ENCODE peak calls at places on chromosomes 7 and 10, in nine cellular contexts. I is thyroid gland, L is left ventricle myocardium inferior, R is heart right ventricle, J is HL-60, D is cardiac muscle cell, G is SK-N-SH, F is tibial artery, Q is RWPE1. B is an unnamed sample.
A peak's percentile ranks its signal among the peaks of the same experiment; 100 is the strongest.

GRCh38 chr10:102665904-102666509 is 21.7 kb downstream of the TRIM8 start:
- DNase-seq in Q (no peak), R (no peak), I (no peak), F (no peak), J (no peak), G (no peak), D (no peak), L (no peak), B (no peak)

GRCh38 chr7:132511387-132511786 is 64.9 kb downstream of the PLXNA4 start:
- DNase-seq in G (no peak), L (no peak), F (no peak), R (no peak), I (no peak), D (no peak), J (no peak), Q (no peak), B (no peak)

GRCh38 chr10:49837685-49838084 is 75.6 kb upstream of the OGDHL start:
- DNase-seq in R (no peak), G (no peak), I (no peak), L (no peak), D (no peak), J (no peak), F (no peak), Q (no peak), B (no peak)

GRCh38 chr7:80876894-80877414 is 41.9 kb downstream of the SEMA3C start:
- DNase-seq in J (no peak), F (no peak), R (no peak), L (no peak), D (peak; percentile 20), Q (peak; percentile 14), G (peak; percentile 34), I (no peak), B (no peak)

GRCh38 chr10:63128443-63128842 is 4.7 kb upstream of the NRBF2 start:
- DNase-seq in G (no peak), F (no peak), Q (no peak), D (no peak), L (no peak), R (no peak), I (no peak), J (no peak), B (no peak)

GRCh38 chr7:42274052-42274451 is 37.0 kb upstream of the GLI3 start:
- DNase-seq in J (no peak), Q (peak; percentile 62), L (no peak), D (peak; percentile 79), I (no peak), F (no peak), G (no peak), R (no peak), B (no peak)

GRCh38 chr10:132007681-132008080 is 26.0 kb upstream of the BNIP3 start:
- DNase-seq in R (no peak), F (no peak), I (peak; percentile 33), Q (no peak), L (no peak), D (no peak), J (no peak), G (no peak), B (no peak)

GRCh38 chr10:54909165-54909564 is 108.1 kb upstream of the PCDH15 start:
- DNase-seq in R (no peak), G (no peak), J (no peak), D (no peak), F (no peak), Q (no peak), L (no peak), I (no peak), B (no peak)

GRCh38 chr7:55183897-55184296 is 165.1 kb downstream of the EGFR start:
- DNase-seq in R (no peak), F (no peak), Q (no peak), G (no peak), D (no peak), I (no peak), L (no peak), J (no peak), B (no peak)

GRCh38 chr10:23656735-23657134 is 217.9 kb downstream of the OTUD1 start:
- DNase-seq in Q (peak; percentile 5), I (no peak), D (no peak), F (no peak), J (peak; percentile 4), R (no peak), G (no peak), L (no peak), B (peak; percentile 21)

GRCh38 chr10:10911471-10911921 is 106.2 kb upstream of the CELF2 start:
- DNase-seq in J (no peak), R (peak; percentile 64), I (peak; percentile 84), Q (peak; percentile 87), D (peak; percentile 94), F (peak; percentile 84), G (no peak), L (peak; percentile 60), B (peak; percentile 61)

GRCh38 chr7:50730459-50731400 is 52.0 kb downstream of the GRB10 start:
- DNase-seq in R (no peak), F (no peak), I (no peak), Q (no peak), J (no peak), L (no peak), D (no peak), G (no peak), B (no peak)

GRCh38 chr10:106714734-106715368 is 449.7 kb downstream of the SORCS1 start:
- DNase-seq in J (no peak), F (no peak), I (no peak), Q (no peak), G (peak; percentile 60), L (no peak), R (no peak), D (no peak), B (no peak)

GRCh38 chr10:106712988-106713387 is 451.5 kb downstream of the SORCS1 start:
- DNase-seq in Q (no peak), L (no peak), J (no peak), F (no peak), D (no peak), R (no peak), G (no peak), I (no peak), B (no peak)

GRCh38 chr10:106716375-106716774 is 448.1 kb downstream of the SORCS1 start:
- DNase-seq in I (no peak), J (no peak), Q (no peak), L (no peak), F (no peak), D (no peak), R (no peak), G (no peak), B (no peak)

GRCh38 chr10:106711313-106711906 is 453.1 kb downstream of the SORCS1 start:
- DNase-seq in Q (peak; percentile 39), R (peak; percentile 20), D (peak; percentile 31), J (peak; percentile 45), G (peak; percentile 46), I (peak; percentile 61), F (no peak), L (peak; percentile 32), B (peak; percentile 89)

GRCh38 chr10:106713846-106714245 is 450.7 kb downstream of the SORCS1 start:
- DNase-seq in J (no peak), F (no peak), R (no peak), G (no peak), Q (no peak), D (no peak), I (peak; percentile 64), L (no peak), B (no peak)
- H3K27ac ChIP-seq in J (no peak overlapping the region), F (no peak overlapping the region), R (no peak overlapping the region), G (peak overlapping the region; percentile 99), Q (no peak overlapping the region), D (no peak overlapping the region), I (no peak overlapping the region), L (no peak overlapping the region), B (no peak overlapping the region)

GRCh38 chr10:73862011-73862410 is 12.3 kb downstream of the CAMK2G start:
- DNase-seq in L (no peak), R (no peak), J (peak; percentile 84), Q (no peak), G (no peak), D (no peak), I (no peak), F (no peak), B (no peak)
- TF ChIP-seq CTCF in L (no peak), R (no peak), J (no peak), Q (no peak), G (no peak), D (no peak), I (no peak), F (peak; percentile 22), B (no peak)

GRCh38 chr7:141563956-141564623 is 12.9 kb downstream of the AGK start:
- DNase-seq in Q (no peak), F (no peak), I (no peak), D (no peak), L (no peak), R (no peak), G (no peak), J (peak; percentile 34), B (no peak)

GRCh38 chr7:141562972-141563371 is 11.8 kb downstream of the AGK start:
- DNase-seq in F (no peak), J (no peak), G (no peak), R (no peak), I (no peak), D (no peak), L (no peak), Q (no peak), B (no peak)

GRCh38 chr7:141558544-141559183 is 7.5 kb downstream of the AGK start:
- DNase-seq in R (no peak), F (no peak), J (no peak), D (peak; percentile 26), I (no peak), L (no peak), G (no peak), Q (no peak), B (no peak)

GRCh38 chr7:141562036-141562435 is 10.8 kb downstream of the AGK start:
- DNase-seq in R (no peak), F (no peak), G (no peak), L (no peak), I (no peak), Q (no peak), J (no peak), D (no peak), B (no peak)

GRCh38 chr7:141562543-141562942 is 11.3 kb downstream of the AGK start:
- DNase-seq in D (no peak), F (no peak), G (no peak), J (no peak), I (no peak), L (peak; percentile 27), R (no peak), Q (no peak), B (peak; percentile 18)
- H3K27ac ChIP-seq in D (no peak overlapping the region), F (no peak overlapping the region), G (no peak overlapping the region), J (no peak overlapping the region), I (no peak overlapping the region), L (peak overlapping the region; percentile 83), R (peak overlapping the region; percentile 53), Q (no peak overlapping the region), B (no peak overlapping the region)

DNA sequence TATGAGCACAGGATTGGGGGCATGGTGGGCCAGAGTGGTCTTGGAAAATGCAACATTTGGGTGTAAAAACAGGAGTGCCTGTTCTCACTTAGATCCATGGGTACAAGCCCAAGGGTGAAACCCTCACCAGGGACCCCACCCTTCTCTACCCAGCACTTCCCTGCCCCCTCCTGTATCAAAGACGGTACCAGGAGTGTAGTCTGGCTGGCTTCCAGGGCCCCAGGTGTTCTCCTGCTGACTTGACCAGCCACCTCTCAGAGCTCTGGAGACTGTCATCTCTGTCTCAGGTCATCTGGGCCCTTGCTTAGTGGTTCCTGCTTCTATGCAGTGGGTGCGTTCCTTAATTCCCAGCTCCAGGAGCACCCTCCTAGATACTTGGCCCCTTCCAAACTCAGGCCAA is 447.2 kb downstream of the LRMDA start:
- DNase-seq in F (no peak), J (no peak), I (no peak), L (no peak), G (no peak), Q (no peak), D (no peak), R (no peak), B (no peak)
- TF ChIP-seq CTCF in F (no peak), J (no peak), I (no peak), L (no peak), G (no peak), Q (no peak), D (no peak), R (no peak), B (no peak)